ENCODE peak calls at places on chromosomes 7 and 10, in seven cellular contexts. J is ELF-1, I is choroid plexus epithelial cell, C is AG08395, R is endodermal cell, K is mucosa of descending colon, F is HS-27A. G is an unnamed sample.

GRCh38 chr10:86524225-86524982 is 2.8 kb upstream of the WAPL start:
- DNase-seq in C (no peak), F (no peak), J (no peak), K (no peak), R (no peak), I (no peak), G (no peak)

GRCh38 chr7:1817061-1817712 is 147.1 kb downstream of the ELFN1 start:
- DNase-seq in F (no peak), I (no peak), J (no peak), C (no peak), R (no peak), K (no peak), G (no peak)

GRCh38 chr10:77355844-77356243 is 281.8 kb downstream of the KCNMA1 start:
- DNase-seq in F (no peak), R (no peak), K (no peak), J (no peak), I (peak; percentile 55), C (peak; percentile 68), G (no peak)

GRCh38 chr7:15175103-15175502 is 272.6 kb upstream of the DGKB start:
- DNase-seq in R (no peak), I (no peak), C (no peak), K (no peak), F (no peak), J (no peak), G (no peak)

GRCh38 chr7:50346548-50347497 is 42.3 kb downstream of the IKZF1 start:
- DNase-seq in J (no peak), K (no peak), R (peak; percentile 24), F (no peak), C (no peak), I (no peak), G (no peak)

GRCh38 chr10:71575934-71576801 is 143.4 kb downstream of the C10orf105 start:
- DNase-seq in R (no peak), I (no peak), C (no peak), K (no peak), J (peak; percentile 23), F (no peak), G (no peak)

GRCh38 chr7:83655951-83656556 is 7.1 kb upstream of the SEMA3E start:
- DNase-seq in R (peak; percentile 80), J (no peak), K (peak; percentile 63), C (peak; percentile 51), F (no peak), I (peak; percentile 81), G (no peak)

GRCh38 chr10:113453351-113453750 is 99.5 kb upstream of the HABP2 start:
- DNase-seq in F (no peak), K (no peak), C (no peak), R (no peak), J (no peak), I (no peak), G (no peak)

GRCh38 chr10:103872137-103872933 is 17.0 kb upstream of the SH3PXD2A start:
- DNase-seq in F (no peak), R (no peak), K (no peak), I (no peak), J (no peak), C (peak; percentile 26), G (no peak)

GRCh38 chr7:6416516-6417145 is 31.1 kb downstream of the DAGLB start:
- DNase-seq in R (peak; percentile 94), K (no peak), J (peak; percentile 88), C (no peak), I (peak; percentile 47), F (no peak), G (no peak)

GRCh38 chr10:17430647-17431355 is 23.6 kb downstream of the ST8SIA6 start:
- DNase-seq in K (peak; percentile 90), R (peak; percentile 91), I (peak; percentile 89), C (peak; percentile 78), F (no peak), J (peak; percentile 86), G (peak; percentile 58)

GRCh38 chr10:24669285-24669861 is 54.3 kb downstream of the ARHGAP21 start:
- DNase-seq in J (no peak), K (no peak), R (no peak), F (no peak), I (no peak), C (no peak), G (no peak)

G was measured in central memory CD4-positive, alpha-beta T cell.